ENCODE peak calls at places on chromosomes 16 and 17, in eight cellular contexts. C is GM04503, X is AG04449, Q is memory B cell, V is M059J, Y is lower leg skin, E is HS-5, R is mesothelial cell of epicardium. F is an unnamed sample.

GRCh38 chr16:30031477-30031918 is 427 bp upstream of the TLCD3B start:
- DNase-seq in R (no peak), Q (no peak), E (no peak), X (no peak), C (no peak), Y (no peak), V (no peak), F (no peak)

GRCh38 chr16:56871172-56871593 is 6.2 kb downstream of the SLC12A3 start:
- DNase-seq in V (peak; percentile 84), E (no peak), X (no peak), Y (no peak), Q (no peak), R (no peak), C (no peak), F (peak; percentile 52)

GRCh38 chr17:9350083-9350482 is 225.5 kb downstream of the STX8 start:
- DNase-seq in C (peak; percentile 89), Y (no peak), X (peak; percentile 80), V (peak; percentile 87), Q (no peak), E (peak; percentile 98), R (no peak), F (no peak)

GRCh38 chr16:15466131-15466530 is 31.7 kb downstream of the BMERB1 start:
- DNase-seq in Q (no peak), V (no peak), X (no peak), R (no peak), Y (no peak), E (no peak), C (no peak), F (no peak)

GRCh38 chr17:38322156-38322779 is 21.5 kb downstream of the GPR179 start:
- DNase-seq in X (no peak), Q (peak; percentile 70), Y (no peak), R (peak; percentile 48), C (no peak), V (peak; percentile 32), E (no peak), F (no peak)

GRCh38 chr17:46001390-46002310 is 2.6 kb downstream of the STH start:
- DNase-seq in V (no peak), Y (no peak), Q (no peak), X (no peak), E (no peak), C (no peak), R (no peak), F (no peak)

GRCh38 chr16:23847938-23848337 is 12.2 kb downstream of the PRKCB start:
- DNase-seq in E (no peak), X (no peak), V (no peak), C (no peak), R (no peak), Y (no peak), Q (peak; percentile 26), F (peak; percentile 20)

GRCh38 chr16:72635694-72636093 is 412.2 kb downstream of the ZFHX3 start:
- DNase-seq in Q (no peak), Y (no peak), R (no peak), C (no peak), V (peak; percentile 41), E (no peak), X (no peak), F (no peak)

GRCh38 chr17:78883090-78883532 is 19.9 kb downstream of the CEP295NL start:
- DNase-seq in V (peak; percentile 94), C (peak; percentile 89), Q (no peak), Y (peak; percentile 80), R (no peak), E (peak; percentile 90), X (peak; percentile 50), F (peak; percentile 90)

GRCh38 chr17:21280081-21280518 is 4.4 kb upstream of the MAP2K3 start:
- DNase-seq in R (peak; percentile 78), Q (peak; percentile 91), X (no peak), E (no peak), C (no peak), Y (peak; percentile 80), V (peak; percentile 74), F (peak; percentile 95)

F was measured in Right ventricle myocardium inferior.